ENCODE peak calls at places on chromosome 2, in eight cellular contexts. M, E, K, P, A, F, J and I are unnamed samples.

GRCh38 chr2:148720501-148720998 is 76.0 kb downstream of the EPC2 start:
- DNase-seq in F (no peak), J (peak), A (no peak), P (peak), E (peak), K (no peak), M (no peak), I (no peak)

GRCh38 chr2:136246086-136246669 is 128.2 kb upstream of the CXCR4 start:
- DNase-seq in P (no peak), E (peak), K (peak), F (no peak), M (no peak), A (no peak), J (no peak), I (peak)

GRCh38 chr2:28662044-28662443 is 89.6 kb upstream of the PPP1CB start:
- DNase-seq in K (no peak), J (no peak), A (peak), F (no peak), M (no peak), E (no peak), P (no peak), I (no peak)

GRCh38 chr2:229713371-229714079 is 830 bp downstream of the DNER start:
- DNase-seq in M (no peak), F (peak), J (no peak), E (no peak), K (peak), A (peak), P (no peak), I (no peak)

GRCh38 chr2:5433855-5434254 is 258.3 kb upstream of the SOX11 start:
- DNase-seq in K (no peak), E (no peak), F (no peak), A (no peak), M (no peak), P (no peak), J (no peak), I (no peak)

GRCh38 chr2:97745474-97746172 is 32.2 kb downstream of the ZAP70 start:
- DNase-seq in K (no peak), A (no peak), P (no peak), M (peak), F (peak), J (no peak), E (no peak), I (no peak)

GRCh38 chr2:197786010-197786877 is 1.1 kb upstream of the BOLL start:
- DNase-seq in E (no peak), K (peak), M (peak), J (no peak), A (no peak), P (no peak), F (peak), I (no peak)

GRCh38 chr2:135685361-135685760 is 56.3 kb upstream of the UBXN4 start:
- DNase-seq in J (no peak), E (peak), F (no peak), P (no peak), A (no peak), K (no peak), M (no peak), I (no peak)

GRCh38 chr2:70901235-70902066 is 34.2 kb upstream of the ATP6V1B1 start:
- DNase-seq in P (peak), M (no peak), K (no peak), A (no peak), E (peak), J (no peak), F (no peak), I (peak)

GRCh38 chr2:65057391-65058052 is 1.3 kb downstream of the CEP68 start:
- DNase-seq in P (peak), A (no peak), M (peak), F (peak), K (no peak), J (no peak), E (peak), I (no peak)

GRCh38 chr2:31379102-31379501 is 35.4 kb downstream of the XDH start:
- DNase-seq in A (peak), P (no peak), K (no peak), J (peak), M (no peak), E (no peak), F (no peak), I (no peak)

GRCh38 chr2:230905448-230906430 is 19.3 kb downstream of the GPR55 start:
- DNase-seq in P (no peak), M (peak), K (peak), A (no peak), J (peak), E (no peak), F (no peak), I (no peak)

GRCh38 chr2:86038291-86039081 is 67.2 kb downstream of the POLR1A start:
- DNase-seq in F (no peak), K (no peak), J (no peak), E (no peak), A (no peak), M (peak), P (no peak), I (no peak)

GRCh38 chr2:37377187-37377532 is 32.7 kb downstream of the QPCT start:
- DNase-seq in P (no peak), A (no peak), M (no peak), K (no peak), E (peak), F (no peak), J (no peak), I (no peak)

GRCh38 chr2:165406053-165406628 is 63.4 kb upstream of the CSRNP3 start:
- DNase-seq in E (no peak), M (no peak), A (no peak), K (no peak), J (no peak), F (no peak), P (no peak), I (no peak)